ENCODE peak calls at places on chromosomes 6 and 20, in six cellular contexts. F, Q, K, P, U and N are unnamed samples. For H3K4me1, the result is how much of the 10 kb centered on the place peaks cover.

GRCh38 chr6:169291639-169292339 is 38.1 kb upstream of the THBS2 start:
- DNase-seq in F (no peak), Q (no peak), K (no peak), P (no peak), U (no peak), N (no peak)

GRCh38 chr20:61274326-61274725 is 22.3 kb downstream of the CDH4 start:
- DNase-seq in F (no peak), Q (no peak), K (no peak), P (no peak), U (no peak), N (no peak)

GRCh38 chr6:31861919-31862343 is 690 bp downstream of the NEU1 start:
- DNase-seq in F (no peak), Q (no peak), K (no peak), P (no peak), U (no peak), N (no peak)

GRCh38 chr20:64053841-64054661 is 4.6 kb upstream of the SOX18 start:
- DNase-seq in F (no peak), Q (peak), K (peak), P (peak), U (peak), N (no peak)

GRCh38 chr6:7894272-7895124 is 16.1 kb downstream of the TXNDC5 start:
- DNase-seq in F (no peak), Q (no peak), K (no peak), P (no peak), U (no peak), N (no peak)

GRCh38 chr6:257031-257725 is 35.1 kb upstream of the DUSP22 start:
- DNase-seq in F (no peak), Q (no peak), K (no peak), P (no peak), U (peak), N (no peak)

GRCh38 chr20:63978319-63979220 is 872 bp downstream of the SAMD10 start:
- DNase-seq in F (no peak), Q (peak), K (peak), P (peak), U (peak), N (peak)

GRCh38 chr20:63435552-63435951 is 36.9 kb downstream of the KCNQ2 start:
- DNase-seq in F (no peak), Q (no peak), K (no peak), P (no peak), U (peak), N (no peak)

GRCh38 chr6:109853951-109854350 is 124.2 kb upstream of the GPR6 start:
- DNase-seq in F (no peak), Q (no peak), K (no peak), P (no peak), U (no peak), N (no peak)

GRCh38 chr6:143772110-143772509 is 71.0 kb upstream of the LTV1 start:
- DNase-seq in F (no peak), Q (no peak), K (no peak), P (no peak), U (peak), N (no peak)

GRCh38 chr6:30988209-30988825 is 4.8 kb downstream of the MUC21 start:
- DNase-seq in F (no peak), Q (no peak), K (no peak), P (no peak), U (no peak), N (no peak)

GRCh38 chr6:133610974-133611373 is 277.9 kb upstream of the TCF21 start:
- DNase-seq in F (no peak), Q (no peak), K (no peak), P (no peak), U (peak), N (no peak)

GRCh38 chr6:133609404-133610270 is 279.3 kb upstream of the TCF21 start:
- DNase-seq in F (no peak), Q (no peak), K (no peak), P (no peak), U (peak), N (no peak)

GRCh38 chr6:133612459-133612858 is 276.5 kb upstream of the TCF21 start:
- DNase-seq in F (no peak), Q (no peak), K (no peak), P (no peak), U (no peak), N (no peak)

GRCh38 chr6:133608620-133609019 is 280.3 kb upstream of the TCF21 start:
- DNase-seq in F (no peak), Q (no peak), K (no peak), P (no peak), U (no peak), N (no peak)

DNA sequence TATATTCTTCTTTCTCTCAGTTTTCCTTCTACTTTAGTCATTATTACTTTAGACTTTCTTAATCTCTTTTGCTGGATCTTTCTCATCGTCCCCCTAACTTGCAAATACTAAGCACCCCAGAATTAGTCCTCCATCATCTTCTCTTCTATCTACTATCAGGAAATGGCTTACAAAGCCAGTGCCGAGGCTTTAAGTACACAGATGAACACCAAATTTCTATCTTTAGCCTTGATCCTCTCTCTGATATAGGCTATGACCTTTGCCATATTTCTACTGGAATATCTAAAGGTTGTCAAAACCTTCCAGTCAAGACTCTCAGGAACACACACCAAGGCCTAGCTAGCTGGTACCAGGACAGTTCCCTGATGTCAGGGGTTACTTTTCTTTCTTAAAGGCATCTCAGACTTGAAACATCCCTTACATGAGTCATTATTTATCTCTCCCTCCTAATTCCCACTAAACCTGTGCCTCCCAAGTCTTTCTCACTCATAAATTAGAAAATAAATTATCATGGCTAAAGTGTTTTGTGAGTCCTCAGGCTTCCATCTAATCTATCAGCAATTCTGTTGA is 278.6 kb upstream of the TCF21 start:
- DNase-seq in F (no peak), Q (no peak), K (no peak), P (no peak), U (peak), N (no peak)
- H3K4me1 ChIP-seq in F (under half), Q (under half), K (under half), P (under half), U (under half), N (under half)

GRCh38 chr6:106373502-106374239 is 13.2 kb downstream of the CRYBG1 start:
- DNase-seq in F (no peak), Q (no peak), K (no peak), P (no peak), U (no peak), N (no peak)

GRCh38 chr6:106380407-106380806 is 19.9 kb downstream of the CRYBG1 start:
- DNase-seq in F (no peak), Q (no peak), K (no peak), P (no peak), U (no peak), N (no peak)

GRCh38 chr6:106381223-106381622 is 20.7 kb downstream of the CRYBG1 start:
- DNase-seq in F (no peak), Q (no peak), K (no peak), P (no peak), U (no peak), N (no peak)

GRCh38 chr6:106379951-106380350 is 19.4 kb downstream of the CRYBG1 start:
- DNase-seq in F (no peak), Q (no peak), K (no peak), P (no peak), U (no peak), N (no peak)

DNA sequence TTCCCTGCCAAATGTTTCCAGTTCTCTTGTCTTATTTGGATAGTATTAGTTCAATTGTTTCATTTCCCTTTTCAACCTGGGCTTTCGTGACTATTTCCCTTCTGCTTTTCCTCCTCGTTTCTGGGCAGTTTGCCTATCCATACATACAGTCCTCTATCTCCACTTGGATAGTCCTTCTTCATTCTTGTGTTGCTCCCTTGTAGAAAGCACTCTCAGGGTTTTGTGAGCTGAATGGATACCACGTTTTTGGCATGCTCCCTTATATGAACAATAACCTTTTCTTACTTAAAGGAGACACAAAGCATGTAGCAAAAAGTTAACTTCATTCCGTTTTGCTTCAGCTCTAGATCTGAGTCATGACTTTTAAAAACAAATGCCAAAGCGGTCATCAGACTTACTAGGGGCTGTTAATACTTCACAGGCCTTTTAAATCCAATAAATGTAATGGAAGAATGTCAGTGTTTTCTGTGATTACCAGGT is 16.6 kb downstream of the CRYBG1 start:
- DNase-seq in F (no peak), Q (no peak), K (no peak), P (no peak), U (no peak), N (no peak)
- H3K4me1 ChIP-seq in F (under half), Q (under half), K (under half), P (under half), U (under half), N (under half)

DNA sequence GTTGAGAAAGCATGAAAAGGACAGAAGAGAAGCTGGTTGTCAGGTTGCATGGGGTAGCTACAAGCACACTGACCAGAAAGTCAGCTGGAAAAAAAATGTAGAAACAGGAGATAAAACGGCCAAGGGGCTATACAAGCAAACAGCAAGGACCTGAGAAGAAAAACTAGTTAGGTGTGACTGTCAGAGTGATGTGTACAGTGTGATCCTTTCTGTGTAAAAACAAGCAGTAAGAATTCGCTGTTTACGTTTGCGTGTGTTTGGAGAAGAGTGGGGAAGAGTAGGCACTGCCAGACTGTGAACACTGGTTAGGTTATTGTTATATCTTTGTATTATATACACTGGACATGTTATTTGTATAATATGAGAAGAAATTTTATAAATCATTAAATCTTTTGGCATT is 28.1 kb downstream of the PTPN1 start:
- DNase-seq in F (no peak), Q (no peak), K (no peak), P (no peak), U (no peak), N (no peak)
- H3K4me1 ChIP-seq in F (under half), Q (under half), K (under half), P (half or more), U (under half), N (half or more)

GRCh38 chr6:36118550-36119107 is 11.7 kb upstream of the MAPK13 start:
- DNase-seq in F (no peak), Q (no peak), K (no peak), P (no peak), U (no peak), N (no peak)

GRCh38 chr6:36116943-36117342 is 13.4 kb upstream of the MAPK13 start:
- DNase-seq in F (no peak), Q (no peak), K (no peak), P (no peak), U (no peak), N (no peak)

GRCh38 chr6:36116480-36116879 is 13.8 kb upstream of the MAPK13 start:
- DNase-seq in F (no peak), Q (no peak), K (no peak), P (no peak), U (no peak), N (no peak)

GRCh38 chr6:36119209-36119608 is 11.1 kb upstream of the MAPK13 start:
- DNase-seq in F (no peak), Q (no peak), K (no peak), P (no peak), U (no peak), N (no peak)

GRCh38 chr6:36117639-36118549 is 12.4 kb upstream of the MAPK13 start:
- DNase-seq in F (no peak), Q (no peak), K (no peak), P (no peak), U (no peak), N (no peak)
- H3K4me1 ChIP-seq in F (under half), Q (under half), K (under half), P (half or more), U (under half), N (under half)

GRCh38 chr20:1370548-1371110 is 22.2 kb downstream of the FKBP1A start:
- DNase-seq in F (no peak), Q (no peak), K (no peak), P (no peak), U (peak), N (no peak)
- H3K4me1 ChIP-seq in F (under half), Q (under half), K (under half), P (under half), U (under half), N (under half)

DNA sequence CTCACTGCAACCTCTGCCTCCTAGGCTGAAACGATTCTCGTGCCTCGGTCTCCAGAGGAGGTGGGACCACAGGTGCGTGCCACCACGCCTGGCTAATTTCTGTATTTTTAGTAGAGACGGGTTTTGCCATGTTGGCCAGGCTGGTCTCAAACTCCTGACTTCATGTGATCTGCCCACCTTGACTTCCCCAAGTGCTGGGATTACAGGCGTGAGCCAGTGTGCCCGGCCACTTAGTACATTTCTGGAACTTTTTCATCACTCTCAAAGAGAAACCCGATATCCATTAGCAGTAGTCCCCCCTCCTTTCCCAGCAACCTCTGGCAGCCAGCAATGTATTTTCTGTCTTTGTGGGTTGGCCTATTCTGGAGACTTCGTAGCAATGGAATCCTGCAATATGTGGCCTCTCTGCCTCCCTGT is 109.8 kb downstream of the JARID2 start:
- DNase-seq in F (no peak), Q (no peak), K (no peak), P (peak), U (no peak), N (no peak)
- H3K4me1 ChIP-seq in F (under half), Q (under half), K (under half), P (under half), U (under half), N (half or more)

DNA sequence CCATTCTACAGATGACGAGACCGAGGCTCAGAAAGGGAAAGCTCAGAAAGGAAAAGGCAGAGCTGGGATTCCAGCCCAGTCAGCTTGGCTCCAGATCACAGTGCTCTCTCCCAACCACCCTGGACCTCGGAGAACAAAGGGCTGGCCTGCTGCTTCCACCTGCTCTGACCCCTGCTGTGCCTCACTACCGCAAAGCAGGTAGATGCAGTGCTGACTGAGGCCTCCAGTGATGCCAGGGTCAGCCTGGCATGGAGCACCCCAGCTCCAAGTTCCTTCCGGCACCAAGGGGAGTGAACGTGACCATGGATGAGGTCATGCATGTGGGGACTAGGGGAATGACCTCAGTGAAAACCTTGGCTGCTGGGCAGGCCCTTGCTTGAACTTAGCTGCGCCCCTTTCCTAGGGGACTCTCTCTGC is 20.7 kb upstream of the TLDC2 start:
- DNase-seq in F (no peak), Q (no peak), K (no peak), P (no peak), U (no peak), N (no peak)
- H3K4me1 ChIP-seq in F (under half), Q (half or more), K (under half), P (under half), U (under half), N (under half)